ENCODE peak calls at places on chromosomes 11 and 22, in four cellular contexts. K is breast epithelium, Y is colonic mucosa, T is body of pancreas. X is an unnamed sample. For H3K27me3 and H3K9me3, the result is how much of the 10 kb centered on the place peaks cover.

GRCh38 chr11:83303358-83303757 is 17.2 kb upstream of the CCDC90B start:
- DNase-seq in K (no peak), Y (no peak), T (no peak), X (no peak)

GRCh38 chr22:27820896-27821866 is 19.6 kb upstream of the MN1 start:
- DNase-seq in K (peak), Y (no peak), T (peak), X (no peak)

GRCh38 chr11:93686226-93686625 is 24.7 kb downstream of the CEP295 start:
- DNase-seq in K (no peak), Y (no peak), T (no peak), X (no peak)

GRCh38 chr11:75204685-75205667 is 35.6 kb upstream of the TPBGL start:
- DNase-seq in K (peak), Y (peak), T (peak), X (peak)

GRCh38 chr11:31830406-31830805 is 19.3 kb upstream of the PAX6 start:
- DNase-seq in K (no peak), Y (no peak), T (no peak), X (no peak)

GRCh38 chr11:126138636-126139540 is 72.6 kb downstream of the RPUSD4 start:
- DNase-seq in K (no peak), Y (no peak), T (no peak), X (no peak)

GRCh38 chr22:43310311-43310710 is 32.9 kb downstream of the SCUBE1 start:
- DNase-seq in K (no peak), Y (no peak), T (no peak), X (no peak)

GRCh38 chr22:48718818-48719500 is 1108.7 kb downstream of the BRD1 start:
- DNase-seq in K (no peak), Y (no peak), T (peak), X (no peak)

GRCh38 chr11:6755303-6755952 is 16.3 kb downstream of the OR2AG2 start:
- DNase-seq in K (no peak), Y (peak), T (peak), X (peak)

GRCh38 chr11:68436985-68437926 is 23.3 kb upstream of the PPP6R3 start:
- DNase-seq in K (no peak), Y (no peak), T (peak), X (peak)

GRCh38 chr22:38455530-38456271 is 702 bp upstream of the KCNJ4 start:
- DNase-seq in K (no peak), Y (no peak), T (no peak), X (peak)

GRCh38 chr11:26622201-26622600 is 50.1 kb upstream of the MUC15 start:
- DNase-seq in K (no peak), Y (no peak), T (no peak), X (no peak)

GRCh38 chr11:27701262-27702105 is 1.2 kb upstream of the BDNF start:
- DNase-seq in K (no peak), Y (peak), T (no peak), X (no peak)

GRCh38 chr22:41216984-41217383 is 11.9 kb downstream of the L3MBTL2 start:
- DNase-seq in K (no peak), Y (no peak), T (no peak), X (peak)

GRCh38 chr11:10885703-10886363 is 28.0 kb upstream of the ZBED5 start:
- DNase-seq in K (no peak), Y (no peak), T (no peak), X (peak)

GRCh38 chr11:111361874-111362273 is 17.2 kb downstream of the POU2AF1 start:
- DNase-seq in K (no peak), Y (no peak), T (peak), X (no peak)

GRCh38 chr11:130499828-130500227 is 51.4 kb downstream of the ADAMTS15 start:
- DNase-seq in K (no peak), Y (no peak), T (no peak), X (no peak)

GRCh38 chr22:35894464-35894878 is 134.2 kb downstream of the RBFOX2 start:
- DNase-seq in K (peak), Y (no peak), T (no peak), X (no peak)

GRCh38 chr11:45859661-45860140 is 12.4 kb downstream of the CRY2 start:
- DNase-seq in K (peak), Y (peak), T (peak), X (peak)

GRCh38 chr11:90134420-90135003 is at the start of gene NAALAD2:
- DNase-seq in K (no peak), Y (peak), T (peak), X (peak)

GRCh38 chr22:21865041-21865440 is 2.4 kb downstream of the MAPK1 start:
- DNase-seq in K (no peak), Y (peak), T (peak), X (peak)

GRCh38 chr11:128837627-128838026 is 29.5 kb downstream of the KCNJ1 start:
- DNase-seq in K (no peak), Y (no peak), T (no peak), X (no peak)

GRCh38 chr11:20367313-20367948 is 3.9 kb downstream of the HTATIP2 start:
- DNase-seq in K (no peak), Y (no peak), T (no peak), X (peak)

GRCh38 chr22:38081941-38082828 is 1.8 kb downstream of the SLC16A8 start:
- DNase-seq in K (no peak), Y (no peak), T (no peak), X (no peak)

GRCh38 chr11:121236115-121237001 is 56.2 kb upstream of the SC5D start:
- DNase-seq in K (no peak), Y (no peak), T (no peak), X (no peak)

GRCh38 chr11:36328956-36329673 is 33.0 kb downstream of the PRR5L start:
- DNase-seq in K (no peak), Y (no peak), T (no peak), X (no peak)

GRCh38 chr11:123707606-123708205 is 33.8 kb downstream of the ZNF202 start:
- DNase-seq in K (peak), Y (peak), T (peak), X (peak)

GRCh38 chr11:103234974-103235373 is 125.7 kb downstream of the DYNC2H1 start:
- DNase-seq in K (no peak), Y (no peak), T (no peak), X (no peak)

GRCh38 chr11:120925944-120926343 is 98.0 kb upstream of the TBCEL start:
- DNase-seq in K (no peak), Y (no peak), T (no peak), X (no peak)

GRCh38 chr22:37077802-37078448 is 26.4 kb downstream of the KCTD17 start:
- DNase-seq in K (no peak), Y (peak), T (peak), X (peak)

GRCh38 chr11:16606784-16607674 is 131.4 kb upstream of the C11orf58 start:
- DNase-seq in K (no peak), Y (no peak), T (peak), X (no peak)

GRCh38 chr11:970319-970871 is 44.7 kb downstream of the AP2A2 start:
- DNase-seq in K (no peak), Y (no peak), T (no peak), X (no peak)

GRCh38 chr11:87356428-87356827 is 318.7 kb downstream of the TMEM135 start:
- DNase-seq in K (no peak), Y (peak), T (no peak), X (no peak)

GRCh38 chr11:65356394-65356972 is 1.9 kb downstream of the TIGD3 start:
- DNase-seq in K (no peak), Y (no peak), T (no peak), X (no peak)

GRCh38 chr11:106497321-106497720 is 419.9 kb downstream of the AASDHPPT start:
- DNase-seq in K (no peak), Y (no peak), T (no peak), X (no peak)

GRCh38 chr11:61026121-61027031 is 54.9 kb downstream of the CD6 start:
- DNase-seq in K (no peak), Y (no peak), T (peak), X (no peak)

GRCh38 chr22:18909556-18909955 is 3.4 kb downstream of the DGCR6 start:
- DNase-seq in K (no peak), Y (no peak), T (no peak), X (no peak)

GRCh38 chr11:102575016-102575415 is 44.5 kb upstream of the MMP7 start:
- DNase-seq in K (no peak), Y (no peak), T (no peak), X (no peak)

DNA sequence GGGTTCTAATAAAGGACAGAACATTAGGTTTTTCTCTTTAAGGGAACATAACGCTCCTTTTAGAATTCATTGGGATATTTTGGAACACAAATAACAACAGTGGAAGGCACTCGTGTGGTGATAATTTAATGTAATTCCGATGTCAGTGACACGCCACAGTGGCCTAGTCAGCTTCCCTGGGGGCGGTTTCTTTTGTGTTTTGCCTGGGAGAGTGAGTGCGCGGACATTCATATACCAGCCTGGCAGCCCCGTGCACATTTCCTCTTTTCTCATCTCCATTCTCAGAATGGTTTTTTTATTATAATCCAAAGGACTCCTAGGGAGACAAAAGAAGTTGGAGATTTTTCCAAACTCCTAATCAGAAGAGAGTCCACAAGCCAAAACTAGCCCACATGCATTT is 41.1 kb downstream of the SEZ6L start:
- DNase-seq in K (no peak), Y (no peak), T (no peak), X (no peak)
- H3K27me3 ChIP-seq in K (under half), Y (under half), T (under half), X (under half)

GRCh38 chr22:50001388-50002231 is 11.0 kb downstream of the IL17REL start:
- DNase-seq in K (no peak), Y (no peak), T (no peak), X (no peak)
- TF ChIP-seq CTCF in K (no peak), Y (no peak), T (no peak), X (no peak)

GRCh38 chr11:3370268-3370870 is 8.6 kb downstream of the ZNF195 start:
- DNase-seq in K (no peak), Y (no peak), T (no peak), X (no peak)

GRCh38 chr11:3367221-3367620 is 11.7 kb downstream of the ZNF195 start:
- DNase-seq in K (no peak), Y (no peak), T (no peak), X (no peak)

GRCh38 chr11:3368199-3368598 is 10.7 kb downstream of the ZNF195 start:
- DNase-seq in K (no peak), Y (no peak), T (no peak), X (no peak)

GRCh38 chr11:3369366-3369765 is 9.6 kb downstream of the ZNF195 start:
- DNase-seq in K (no peak), Y (no peak), T (no peak), X (no peak)
- H3K9me3 ChIP-seq in K (under half), Y (under half), T (under half), X (under half)

DNA sequence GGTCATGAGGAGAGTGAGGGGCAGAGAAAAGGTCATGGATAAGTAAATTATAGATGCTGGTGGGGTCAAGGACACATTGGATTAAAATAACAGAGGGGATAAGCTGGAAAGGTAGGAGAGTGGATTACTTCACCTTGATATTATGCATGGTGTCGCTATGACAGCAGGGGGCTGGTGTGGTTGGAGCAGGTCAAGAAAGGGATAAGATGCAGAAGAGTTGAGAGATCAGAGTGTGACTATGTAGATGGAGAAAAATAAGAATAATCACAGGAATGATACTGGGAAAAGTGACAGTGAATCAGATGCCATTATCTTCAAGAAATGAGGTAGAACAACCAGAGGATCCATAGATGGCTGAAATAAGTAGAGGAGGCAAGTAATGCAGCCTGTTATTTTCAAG is 29.4 kb upstream of the AMOTL1 start:
- DNase-seq in K (no peak), Y (no peak), T (no peak), X (no peak)
- H3K27me3 ChIP-seq in K (under half), Y (under half), T (under half), X (under half)

DNA sequence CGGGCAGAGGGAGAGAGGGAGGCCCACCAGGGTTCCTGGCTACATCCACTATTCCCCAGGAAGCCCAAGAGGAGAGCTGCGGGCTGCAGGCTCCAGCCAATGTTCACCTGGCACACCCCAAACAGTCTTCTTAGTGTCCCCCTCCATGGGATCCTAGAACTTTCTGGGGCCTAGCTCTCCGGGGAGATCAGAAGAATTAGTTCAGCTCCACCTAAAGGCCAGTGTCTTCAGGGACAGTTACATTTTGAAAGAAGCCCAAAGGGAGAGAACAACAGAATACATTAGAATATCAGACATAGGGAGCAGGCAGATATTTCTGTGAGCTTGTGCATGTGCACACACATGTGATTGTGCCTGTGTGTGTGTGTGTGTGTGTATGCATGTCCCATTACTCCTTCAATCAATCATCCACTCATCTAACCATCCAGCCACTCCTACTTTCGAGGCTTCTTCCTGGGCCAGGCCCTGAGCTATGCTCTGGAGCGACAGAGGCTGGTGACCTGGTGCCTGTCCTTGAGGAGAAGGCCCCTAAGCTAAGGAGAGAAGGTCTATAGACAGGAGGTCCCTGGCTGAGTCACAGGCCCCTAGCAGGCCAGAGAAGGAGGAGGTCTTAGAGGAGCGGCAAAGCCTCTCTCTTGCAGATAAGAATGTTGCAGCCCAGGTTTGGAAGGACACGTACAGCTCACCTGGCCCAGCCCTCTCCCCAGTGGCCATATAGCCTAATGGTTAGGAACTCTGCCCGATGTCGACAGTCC is 165.5 kb downstream of the DSCAML1 start:
- DNase-seq in K (no peak), Y (no peak), T (no peak), X (no peak)
- TF ChIP-seq CTCF in K (no peak), Y (no peak), T (no peak), X (peak)

GRCh38 chr22:46833228-46833627 is 70.8 kb downstream of the TBC1D22A start:
- DNase-seq in K (no peak), Y (no peak), T (peak), X (peak)
- H3K9me3 ChIP-seq in K (under half), Y (under half), T (under half), X (under half)

DNA sequence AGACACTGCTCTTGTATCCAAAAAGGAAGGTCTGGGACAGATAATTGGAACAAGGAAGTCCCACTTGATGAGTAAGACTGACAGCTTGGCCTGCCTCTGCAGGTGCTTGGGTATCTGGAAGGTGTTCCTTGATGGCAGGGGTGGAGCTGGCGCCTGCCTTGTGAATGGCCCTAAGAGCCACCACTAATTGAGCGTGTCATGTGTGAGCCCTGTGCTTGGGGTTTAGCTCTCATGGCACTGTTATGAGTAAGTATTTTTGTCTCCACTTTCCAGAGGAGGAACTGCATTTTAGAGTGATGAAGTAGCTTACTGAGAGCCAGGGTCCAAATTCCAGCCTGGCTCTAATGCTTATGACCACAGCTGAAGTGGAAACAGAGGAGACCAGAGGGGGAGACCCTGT is 71.2 kb upstream of the NECTIN1 start:
- DNase-seq in K (no peak), Y (no peak), T (no peak), X (no peak)
- H3K27me3 ChIP-seq in K (under half), Y (under half), T (under half), X (under half)

GRCh38 chr11:124889692-124890091 is 8.0 kb downstream of the ROBO4 start:
- DNase-seq in K (no peak), Y (no peak), T (no peak), X (no peak)

GRCh38 chr11:124890701-124891389 is 6.8 kb downstream of the ROBO4 start:
- DNase-seq in K (no peak), Y (no peak), T (no peak), X (no peak)

GRCh38 chr11:124892131-124892530 is 5.5 kb downstream of the ROBO4 start:
- DNase-seq in K (no peak), Y (peak), T (no peak), X (no peak)

GRCh38 chr11:124892750-124893454 is 4.8 kb downstream of the ROBO4 start:
- DNase-seq in K (no peak), Y (no peak), T (no peak), X (no peak)

GRCh38 chr11:124891390-124891861 is 6.2 kb downstream of the ROBO4 start:
- DNase-seq in K (no peak), Y (peak), T (no peak), X (peak)
- TF ChIP-seq CTCF in K (no peak), Y (no peak), T (no peak), X (peak)

GRCh38 chr11:114605370-114605769 is 9.8 kb upstream of the NXPE4 start:
- DNase-seq in K (no peak), Y (peak), T (no peak), X (no peak)
- H3K9me3 ChIP-seq in K (under half), Y (under half), T (under half), X (under half)

X was measured in BE2C.